ENCODE peak calls at places on chromosome 17, in five cellular contexts. One of them, this sample, is unnamed.

GRCh38 chr17:82461827-82462524 is 3.4 kb downstream of the NARF start:
- DNase-seq in heart right ventricle: peak; percentile 18
- DNase-seq in RPMI7951: no peak
- DNase-seq in NCI-H1092: no peak
- DNase-seq in NCI-H1436: no peak
- DNase-seq in this sample: peak; percentile 70

GRCh38 chr17:17105976-17106375 is 63.7 kb downstream of the MPRIP start:
- DNase-seq in heart right ventricle: no peak
- DNase-seq in RPMI7951: no peak
- DNase-seq in NCI-H1092: no peak
- DNase-seq in NCI-H1436: no peak
- DNase-seq in this sample: no peak

GRCh38 chr17:45195424-45195823 is 26.3 kb upstream of the FMNL1 start:
- DNase-seq in heart right ventricle: no peak
- DNase-seq in RPMI7951: no peak
- DNase-seq in NCI-H1092: no peak
- DNase-seq in NCI-H1436: no peak
- DNase-seq in this sample: no peak

GRCh38 chr17:33038740-33039139 is 47.1 kb downstream of the SPACA3 start:
- DNase-seq in heart right ventricle: peak; percentile 48
- DNase-seq in RPMI7951: peak; percentile 3
- DNase-seq in NCI-H1092: peak; percentile 29
- DNase-seq in NCI-H1436: peak; percentile 24
- DNase-seq in this sample: peak; percentile 33

GRCh38 chr17:54408741-54409140 is 491.9 kb upstream of the TOM1L1 start:
- DNase-seq in heart right ventricle: no peak
- DNase-seq in RPMI7951: no peak
- DNase-seq in NCI-H1092: no peak
- DNase-seq in NCI-H1436: no peak
- DNase-seq in this sample: no peak

GRCh38 chr17:2222901-2223616 is 80.5 kb downstream of the SMG6 start:
- DNase-seq in heart right ventricle: peak; percentile 36
- DNase-seq in RPMI7951: no peak
- DNase-seq in NCI-H1092: no peak
- DNase-seq in NCI-H1436: no peak
- DNase-seq in this sample: no peak

GRCh38 chr17:28357901-28358197 is 522 bp upstream of the POLDIP2 start:
- DNase-seq in heart right ventricle: no peak
- DNase-seq in RPMI7951: no peak
- DNase-seq in NCI-H1092: no peak
- DNase-seq in NCI-H1436: no peak
- DNase-seq in this sample: no peak

GRCh38 chr17:78618264-78619066 is 41.3 kb upstream of the DNAH17 start:
- DNase-seq in heart right ventricle: peak; percentile 36
- DNase-seq in RPMI7951: peak; percentile 31
- DNase-seq in NCI-H1092: no peak
- DNase-seq in NCI-H1436: no peak
- DNase-seq in this sample: no peak

GRCh38 chr17:21199311-21199710 is 14.7 kb downstream of the TMEM11 start:
- DNase-seq in heart right ventricle: no peak
- DNase-seq in RPMI7951: peak; percentile 86
- DNase-seq in NCI-H1092: no peak
- DNase-seq in NCI-H1436: no peak
- DNase-seq in this sample: no peak

GRCh38 chr17:81686614-81687013 is 2.8 kb downstream of the HGS start:
- DNase-seq in heart right ventricle: no peak
- DNase-seq in RPMI7951: no peak
- DNase-seq in NCI-H1092: no peak
- DNase-seq in NCI-H1436: no peak
- DNase-seq in this sample: no peak

GRCh38 chr17:1231456-1231855 is 38.8 kb upstream of the BHLHA9 start:
- DNase-seq in heart right ventricle: peak; percentile 37
- DNase-seq in RPMI7951: no peak
- DNase-seq in NCI-H1092: no peak
- DNase-seq in NCI-H1436: no peak
- DNase-seq in this sample: no peak

GRCh38 chr17:77375917-77376651 is 235.3 kb downstream of the SEC14L1 start:
- DNase-seq in heart right ventricle: no peak
- DNase-seq in RPMI7951: no peak
- DNase-seq in NCI-H1092: no peak
- DNase-seq in NCI-H1436: no peak
- DNase-seq in this sample: no peak

GRCh38 chr17:81160747-81161453 is 4.4 kb upstream of the PVALEF start:
- DNase-seq in heart right ventricle: no peak
- DNase-seq in RPMI7951: no peak
- DNase-seq in NCI-H1092: no peak
- DNase-seq in NCI-H1436: no peak
- DNase-seq in this sample: no peak

GRCh38 chr17:81022371-81022729 is 12.6 kb upstream of the BAIAP2 start:
- DNase-seq in heart right ventricle: no peak
- DNase-seq in RPMI7951: no peak
- DNase-seq in NCI-H1092: no peak
- DNase-seq in NCI-H1436: no peak
- DNase-seq in this sample: no peak

GRCh38 chr17:77872199-77872598 is 86.3 kb upstream of the TNRC6C start:
- DNase-seq in heart right ventricle: no peak
- DNase-seq in RPMI7951: no peak
- DNase-seq in NCI-H1092: no peak
- DNase-seq in NCI-H1436: no peak
- DNase-seq in this sample: no peak

GRCh38 chr17:49571764-49572163 is 3.9 kb upstream of the NXPH3 start:
- DNase-seq in heart right ventricle: no peak
- DNase-seq in RPMI7951: no peak
- DNase-seq in NCI-H1092: no peak
- DNase-seq in NCI-H1436: no peak
- DNase-seq in this sample: no peak

GRCh38 chr17:7858487-7858832 is 657 bp downstream of the CYB5D1 start:
- DNase-seq in heart right ventricle: peak; percentile 31
- DNase-seq in RPMI7951: peak; percentile 58
- DNase-seq in NCI-H1092: no peak
- DNase-seq in NCI-H1436: peak; percentile 7
- DNase-seq in this sample: no peak

GRCh38 chr17:2705888-2706795 is 5.4 kb downstream of the CLUH start:
- DNase-seq in heart right ventricle: no peak
- DNase-seq in RPMI7951: no peak
- DNase-seq in NCI-H1092: no peak
- DNase-seq in NCI-H1436: no peak
- DNase-seq in this sample: no peak

GRCh38 chr17:49742256-49742655 is 21.7 kb downstream of the FAM117A start:
- DNase-seq in heart right ventricle: no peak
- DNase-seq in RPMI7951: peak; percentile 10
- DNase-seq in NCI-H1092: no peak
- DNase-seq in NCI-H1436: no peak
- DNase-seq in this sample: no peak

GRCh38 chr17:193841-194806 is 12.7 kb upstream of the DOC2B start:
- DNase-seq in heart right ventricle: no peak
- DNase-seq in RPMI7951: no peak
- DNase-seq in NCI-H1092: no peak
- DNase-seq in NCI-H1436: peak; percentile 33
- DNase-seq in this sample: peak; percentile 80

GRCh38 chr17:17681744-17682292 is 560 bp downstream of the RAI1 start:
- DNase-seq in heart right ventricle: peak; percentile 56
- DNase-seq in RPMI7951: no peak
- DNase-seq in NCI-H1092: no peak
- DNase-seq in NCI-H1436: peak; percentile 55
- DNase-seq in this sample: no peak

GRCh38 chr17:78013683-78014467 is 55.4 kb downstream of the TNRC6C start:
- DNase-seq in heart right ventricle: no peak
- DNase-seq in RPMI7951: peak; percentile 40
- DNase-seq in NCI-H1092: peak; percentile 36
- DNase-seq in NCI-H1436: peak; percentile 72
- DNase-seq in this sample: peak; percentile 34

GRCh38 chr17:31266042-31266441 is 31.0 kb downstream of the OMG start:
- DNase-seq in heart right ventricle: no peak
- DNase-seq in RPMI7951: peak; percentile 13
- DNase-seq in NCI-H1092: no peak
- DNase-seq in NCI-H1436: no peak
- DNase-seq in this sample: no peak

GRCh38 chr17:80475949-80476876 is at the start of gene NPTX1:
- DNase-seq in heart right ventricle: no peak
- DNase-seq in RPMI7951: no peak
- DNase-seq in NCI-H1092: peak; percentile 62
- DNase-seq in NCI-H1436: no peak
- DNase-seq in this sample: peak; percentile 41

GRCh38 chr17:73769480-73769879 is 125.2 kb upstream of the SDK2 start:
- DNase-seq in heart right ventricle: no peak
- DNase-seq in RPMI7951: peak; percentile 24
- DNase-seq in NCI-H1092: no peak
- DNase-seq in NCI-H1436: no peak
- DNase-seq in this sample: no peak

GRCh38 chr17:53628011-53628410 is 194.7 kb upstream of the KIF2B start:
- DNase-seq in heart right ventricle: no peak
- DNase-seq in RPMI7951: peak; percentile 48
- DNase-seq in NCI-H1092: no peak
- DNase-seq in NCI-H1436: no peak
- DNase-seq in this sample: no peak

GRCh38 chr17:68318103-68318991 is 27.1 kb downstream of the ARSG start:
- DNase-seq in heart right ventricle: no peak
- DNase-seq in RPMI7951: peak; percentile 93
- DNase-seq in NCI-H1092: no peak
- DNase-seq in NCI-H1436: no peak
- DNase-seq in this sample: no peak

GRCh38 chr17:38459556-38459955 is 31.3 kb downstream of the ARHGAP23 start:
- DNase-seq in heart right ventricle: no peak
- DNase-seq in RPMI7951: no peak
- DNase-seq in NCI-H1092: no peak
- DNase-seq in NCI-H1436: no peak
- DNase-seq in this sample: no peak

GRCh38 chr17:43651621-43652480 is 9.9 kb downstream of the MEOX1 start:
- DNase-seq in heart right ventricle: no peak
- DNase-seq in RPMI7951: no peak
- DNase-seq in NCI-H1092: no peak
- DNase-seq in NCI-H1436: no peak
- DNase-seq in this sample: no peak

GRCh38 chr17:59753522-59754467 is 46.3 kb downstream of the VMP1 start:
- DNase-seq in heart right ventricle: no peak
- DNase-seq in RPMI7951: peak; percentile 85
- DNase-seq in NCI-H1092: peak; percentile 75
- DNase-seq in NCI-H1436: peak; percentile 87
- DNase-seq in this sample: peak; percentile 58

GRCh38 chr17:39195568-39196160 is 1.8 kb downstream of the CACNB1 start:
- DNase-seq in heart right ventricle: no peak
- DNase-seq in RPMI7951: no peak
- DNase-seq in NCI-H1092: no peak
- DNase-seq in NCI-H1436: no peak
- DNase-seq in this sample: no peak

GRCh38 chr17:73713136-73713535 is 68.9 kb upstream of the SDK2 start:
- DNase-seq in heart right ventricle: no peak
- DNase-seq in RPMI7951: no peak
- DNase-seq in NCI-H1092: no peak
- DNase-seq in NCI-H1436: no peak
- DNase-seq in this sample: no peak

GRCh38 chr17:63433746-63434591 is 12.1 kb downstream of the CYB561 start:
- DNase-seq in heart right ventricle: peak; percentile 80
- DNase-seq in RPMI7951: peak; percentile 86
- DNase-seq in NCI-H1092: no peak
- DNase-seq in NCI-H1436: no peak
- DNase-seq in this sample: no peak

GRCh38 chr17:17782425-17783120 is 54.2 kb downstream of the SREBF1 start:
- DNase-seq in heart right ventricle: peak; percentile 39
- DNase-seq in RPMI7951: no peak
- DNase-seq in NCI-H1092: no peak
- DNase-seq in NCI-H1436: peak; percentile 77
- DNase-seq in this sample: no peak

GRCh38 chr17:9244066-9245052 is 223.0 kb downstream of the NTN1 start:
- DNase-seq in heart right ventricle: no peak
- DNase-seq in RPMI7951: no peak
- DNase-seq in NCI-H1092: no peak
- DNase-seq in NCI-H1436: no peak
- DNase-seq in this sample: no peak

GRCh38 chr17:48527742-48528028 is 3.1 kb downstream of the HOXB1 start:
- DNase-seq in heart right ventricle: no peak
- DNase-seq in RPMI7951: no peak
- DNase-seq in NCI-H1092: no peak
- DNase-seq in NCI-H1436: no peak
- DNase-seq in this sample: no peak

GRCh38 chr17:27635275-27635823 is 4.4 kb downstream of the LGALS9 start:
- DNase-seq in heart right ventricle: no peak
- DNase-seq in RPMI7951: no peak
- DNase-seq in NCI-H1092: no peak
- DNase-seq in NCI-H1436: no peak
- DNase-seq in this sample: no peak

This sample was measured in HuH-7.5.